ENCODE peak calls at places on chromosomes 6 and 20, in five cellular contexts. V is heart left ventricle; D is GM12865; K is GM13976; H is CD8-positive, alpha-beta T cell. B is an unnamed sample.

GRCh38 chr20:59055302-59055701 is 12.7 kb upstream of the PRELID3B start:
- DNase-seq in K (peak), H (no peak), V (no peak), D (peak), B (no peak)

GRCh38 chr6:16619017-16619416 is 142.2 kb downstream of the ATXN1 start:
- DNase-seq in H (no peak), K (no peak), V (no peak), D (no peak), B (no peak)

GRCh38 chr20:9059931-9060330 is 9.0 kb upstream of the PLCB4 start:
- DNase-seq in K (no peak), D (no peak), H (no peak), V (no peak), B (no peak)

GRCh38 chr6:2688416-2689064 is 62.2 kb downstream of the MYLK4 start:
- DNase-seq in D (peak), K (peak), H (no peak), V (no peak), B (no peak)

GRCh38 chr6:137875606-137876005 is 8.5 kb downstream of the TNFAIP3 start:
- DNase-seq in V (no peak), H (no peak), K (no peak), D (no peak), B (no peak)

GRCh38 chr6:133067960-133068359 is 173.2 kb upstream of the EYA4 start:
- DNase-seq in H (no peak), D (no peak), V (no peak), K (no peak), B (no peak)

GRCh38 chr6:3506195-3506594 is 49.3 kb upstream of the SLC22A23 start:
- DNase-seq in V (no peak), K (no peak), H (no peak), D (no peak), B (no peak)

GRCh38 chr6:10838794-10839333 is 525 bp upstream of the MAK start:
- DNase-seq in D (peak), K (peak), V (no peak), H (no peak), B (no peak)

GRCh38 chr6:4030672-4031071 is 48.3 kb downstream of the FAM217A start:
- DNase-seq in D (no peak), H (no peak), K (no peak), V (no peak), B (no peak)

GRCh38 chr20:50794846-50795634 is at the start of gene BCAS4:
- DNase-seq in V (peak), D (peak), H (peak), K (peak), B (peak)

GRCh38 chr20:12028771-12029170 is 111.1 kb downstream of the BTBD3 start:
- DNase-seq in H (no peak), K (no peak), D (no peak), V (no peak), B (no peak)

GRCh38 chr20:1934578-1935573 is 39.7 kb downstream of the SIRPA start:
- DNase-seq in V (no peak), K (no peak), D (no peak), H (no peak), B (no peak)

GRCh38 chr20:13819885-13820645 is 35.2 kb downstream of the NDUFAF5 start:
- DNase-seq in H (no peak), V (no peak), K (peak), D (peak), B (no peak)

GRCh38 chr20:54112221-54112884 is 42.0 kb upstream of the BCAS1 start:
- DNase-seq in K (no peak), V (no peak), H (no peak), D (no peak), B (no peak)

GRCh38 chr6:37583261-37583660 is 83.6 kb upstream of the CCDC167 start:
- DNase-seq in H (no peak), K (no peak), V (no peak), D (no peak), B (peak)

GRCh38 chr6:25315194-25315593 is 36.0 kb downstream of the CARMIL1 start:
- DNase-seq in K (no peak), H (no peak), V (no peak), D (no peak), B (no peak)

GRCh38 chr6:98828210-98828798 is 6.1 kb upstream of the POU3F2 start:
- DNase-seq in H (no peak), D (no peak), K (peak), V (no peak), B (no peak)

GRCh38 chr20:37145014-37145413 is 34.1 kb upstream of the RPN2 start:
- DNase-seq in D (no peak), V (no peak), H (no peak), K (no peak), B (no peak)

GRCh38 chr20:48971956-48972355 is 50.4 kb downstream of the ARFGEF2 start:
- DNase-seq in H (no peak), V (no peak), K (no peak), D (no peak), B (no peak)

GRCh38 chr20:38117635-38118034 is 47.4 kb downstream of the TGM2 start:
- DNase-seq in K (no peak), D (no peak), V (no peak), H (no peak), B (no peak)

GRCh38 chr6:111752476-111752875 is 120.8 kb downstream of the FYN start:
- DNase-seq in H (no peak), D (no peak), K (no peak), V (no peak), B (no peak)

GRCh38 chr6:107624541-107624940 is 134.6 kb downstream of the SOBP start:
- DNase-seq in K (no peak), H (no peak), V (no peak), D (no peak), B (no peak)

GRCh38 chr6:152459245-152459644 is 177.9 kb downstream of the SYNE1 start:
- DNase-seq in K (no peak), V (no peak), H (no peak), D (no peak), B (no peak)

GRCh38 chr6:157455731-157456523 is 74.9 kb downstream of the ZDHHC14 start:
- DNase-seq in K (no peak), D (no peak), V (no peak), H (no peak), B (no peak)

GRCh38 chr6:137389150-137389664 is 105.0 kb downstream of the OLIG3 start:
- DNase-seq in K (peak), D (peak), H (peak), V (no peak), B (no peak)

GRCh38 chr6:134245041-134245440 is 72.9 kb downstream of the SGK1 start:
- DNase-seq in K (no peak), H (no peak), V (no peak), D (no peak), B (no peak)

GRCh38 chr6:130296854-130297253 is 69.0 kb upstream of the TMEM200A start:
- DNase-seq in D (peak), K (no peak), V (no peak), H (no peak), B (no peak)

GRCh38 chr6:130288065-130288464 is 65.3 kb upstream of the SAMD3 start:
- DNase-seq in D (no peak), V (no peak), H (no peak), K (no peak), B (no peak)

GRCh38 chr6:130298258-130298657 is 67.6 kb upstream of the TMEM200A start:
- DNase-seq in D (no peak), V (no peak), H (no peak), K (no peak), B (no peak)

GRCh38 chr6:130293800-130294199 is 71.0 kb upstream of the SAMD3 start:
- DNase-seq in D (peak), K (peak), V (no peak), H (no peak), B (no peak)
- TF ChIP-seq CTCF in D (peak), K (peak), V (peak), H (peak), B (no peak)

GRCh38 chr20:32436968-32437367 is 78.8 kb downstream of the ASXL1 start:
- DNase-seq in H (no peak), D (no peak), V (no peak), K (no peak), B (no peak)

GRCh38 chr20:32438331-32438858 is 80.3 kb downstream of the ASXL1 start:
- DNase-seq in H (no peak), V (no peak), D (no peak), K (peak), B (no peak)

GRCh38 chr20:32436142-32436861 is 78.2 kb downstream of the ASXL1 start:
- DNase-seq in K (peak), H (no peak), D (no peak), V (no peak), B (no peak)

GRCh38 chr20:32439132-32439829 is 81.2 kb downstream of the ASXL1 start:
- DNase-seq in V (no peak), K (no peak), H (no peak), D (no peak), B (no peak)

DNA sequence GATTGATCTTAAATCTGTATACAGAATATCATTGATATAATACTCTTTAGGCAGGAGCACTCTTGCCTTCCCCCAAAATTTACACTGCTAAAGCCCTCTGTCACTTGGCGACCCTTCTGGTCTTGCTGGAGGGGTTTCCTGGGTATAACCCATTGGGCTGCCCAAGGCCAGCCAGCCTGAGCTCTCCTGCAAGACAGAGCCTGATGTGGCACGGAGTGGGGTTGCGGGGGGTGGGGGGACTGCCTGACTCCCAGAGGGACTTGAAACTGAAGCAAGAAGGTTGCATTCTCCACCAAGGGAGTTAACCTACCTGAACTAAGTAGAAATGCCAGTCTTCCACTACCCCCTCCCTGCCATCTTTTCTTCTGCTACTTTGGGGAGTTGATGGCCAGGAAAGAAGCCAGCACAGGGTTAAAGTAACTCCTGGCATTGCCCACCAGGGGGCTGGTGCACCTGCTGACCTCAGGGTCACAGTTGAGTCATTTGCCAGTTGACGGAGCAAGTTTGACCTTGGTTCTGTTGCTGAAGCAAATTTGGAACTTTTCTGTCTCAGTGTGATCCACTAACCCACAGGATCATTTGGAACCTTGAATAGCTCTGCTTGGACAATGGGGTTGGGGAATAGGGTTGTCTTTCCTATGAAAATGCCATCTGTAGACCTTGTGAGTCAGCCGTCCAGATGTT is 79.4 kb downstream of the ASXL1 start:
- DNase-seq in D (no peak), K (peak), H (no peak), V (no peak), B (no peak)
- TF ChIP-seq CTCF in D (peak), K (no peak), H (peak), V (no peak), B (no peak)

GRCh38 chr20:23178806-23179205 is 92.7 kb upstream of the CD93 start:
- DNase-seq in H (no peak), K (no peak), V (no peak), D (no peak), B (no peak)
- TF ChIP-seq CTCF in H (no peak), K (no peak), V (peak), D (no peak), B (no peak)

DNA sequence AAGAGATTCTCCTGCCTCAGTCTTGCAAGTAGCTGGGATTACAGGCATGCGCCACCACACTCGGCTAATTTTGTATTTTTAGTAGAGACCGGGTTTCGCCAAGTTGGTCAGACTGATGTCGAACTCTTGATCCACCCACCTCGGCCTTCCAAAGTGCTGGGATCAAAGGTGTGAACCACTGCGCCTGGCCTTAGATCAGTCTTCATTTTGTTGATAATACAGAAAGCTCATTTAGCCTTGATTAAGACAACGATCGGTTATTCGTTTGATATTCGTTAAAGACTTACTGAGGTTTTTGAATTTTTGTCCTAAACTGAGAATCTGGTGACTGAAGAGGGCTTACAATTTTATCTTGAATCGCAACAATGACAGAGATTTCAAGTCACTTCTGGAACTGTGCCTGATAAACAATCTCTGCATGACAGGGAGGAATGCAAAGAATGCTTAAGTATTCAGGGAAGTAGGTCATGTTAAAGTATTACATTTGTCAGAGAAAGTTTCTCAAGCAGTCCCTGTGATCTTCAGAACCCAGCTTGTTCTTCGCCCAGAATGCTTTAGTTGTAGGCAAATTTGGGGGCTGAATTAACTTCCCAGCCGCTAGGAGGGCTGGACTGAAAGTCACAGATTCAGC is 14.8 kb downstream of the AKAP12 start:
- DNase-seq in H (no peak), V (no peak), D (no peak), K (no peak), B (no peak)
- TF ChIP-seq CTCF in H (no peak), V (no peak), D (no peak), K (no peak), B (no peak)

GRCh38 chr6:113461153-113461897 is 395.8 kb upstream of the MARCKS start:
- DNase-seq in D (no peak), K (no peak), V (no peak), H (no peak), B (no peak)
- TF ChIP-seq CTCF in D (peak), K (no peak), V (peak), H (no peak), B (no peak)